ENCODE peak calls at places on chromosomes 16 and 17, in seven cellular contexts. Y is endothelial cell; G is amniotic epithelial cell; D is lung microvascular endothelial cell; E is EH; M is activated CD4-positive, alpha-beta T cell treated with anti-CD3 and anti-CD28 coated beads for 48 hours; X is GM03348. Q is an unnamed sample.

GRCh38 chr17:48052956-48053757 is 5.0 kb downstream of the NFE2L1 start:
- DNase-seq in D (peak; percentile 96), G (peak; percentile 80), Y (no peak), M (no peak), X (no peak), E (peak; percentile 61), Q (peak; percentile 92)

GRCh38 chr16:88337538-88337937 is 45.2 kb upstream of the ZNF469 start:
- DNase-seq in X (no peak), G (no peak), E (no peak), M (no peak), D (no peak), Y (no peak), Q (no peak)

GRCh38 chr16:17944345-17944744 is 392.2 kb downstream of the NPIPA8 start:
- DNase-seq in X (no peak), Y (no peak), E (no peak), M (no peak), D (no peak), G (no peak), Q (no peak)

GRCh38 chr16:77499373-77500285 is 64.8 kb upstream of the ADAMTS18 start:
- DNase-seq in X (peak; percentile 51), Y (no peak), E (peak; percentile 26), M (no peak), D (peak; percentile 94), G (peak; percentile 54), Q (no peak)

GRCh38 chr17:3558603-3559269 is 1.1 kb upstream of the TRPV3 start:
- DNase-seq in M (peak; percentile 75), X (no peak), E (peak; percentile 14), D (peak; percentile 14), G (peak; percentile 14), Y (no peak), Q (no peak)

GRCh38 chr16:75026892-75027391 is 28.1 kb downstream of the ZNRF1 start:
- DNase-seq in M (no peak), G (peak; percentile 36), D (no peak), Y (no peak), X (no peak), E (peak; percentile 28), Q (no peak)

GRCh38 chr17:5526821-5527598 is 40.6 kb downstream of the MIS12 start:
- DNase-seq in E (peak; percentile 99), X (peak; percentile 95), M (peak; percentile 84), G (peak; percentile 98), D (peak; percentile 97), Y (peak; percentile 27), Q (peak; percentile 78)

GRCh38 chr17:43597624-43598358 is 51.7 kb upstream of the ETV4 start:
- DNase-seq in G (no peak), Y (no peak), E (no peak), M (no peak), X (no peak), D (no peak), Q (no peak)

GRCh38 chr16:24858219-24859041 is 12.7 kb downstream of the SLC5A11 start:
- DNase-seq in M (peak; percentile 67), E (peak; percentile 76), X (peak; percentile 70), G (peak; percentile 63), Y (peak; percentile 81), D (peak; percentile 72), Q (peak; percentile 16)

GRCh38 chr17:78219396-78220150 is 5.5 kb downstream of the BIRC5 start:
- DNase-seq in Y (no peak), D (no peak), G (no peak), M (no peak), X (no peak), E (no peak), Q (no peak)

GRCh38 chr16:72961115-72961832 is 86.7 kb downstream of the ZFHX3 start:
- DNase-seq in G (peak; percentile 19), M (no peak), X (peak; percentile 41), D (peak; percentile 22), E (peak; percentile 17), Y (no peak), Q (peak; percentile 98)

GRCh38 chr17:16877102-16877501 is 94.8 kb downstream of the TNFRSF13B start:
- DNase-seq in D (no peak), X (no peak), E (peak; percentile 20), Y (no peak), G (peak; percentile 14), M (no peak), Q (no peak)

GRCh38 chr17:16942141-16943031 is 29.5 kb downstream of the TNFRSF13B start:
- DNase-seq in X (no peak), D (no peak), G (no peak), E (no peak), Y (no peak), M (no peak), Q (no peak)

GRCh38 chr17:33964344-33964979 is 290.6 kb upstream of the CCL2 start:
- DNase-seq in G (no peak), D (no peak), X (no peak), Y (no peak), M (peak; percentile 5), E (no peak), Q (no peak)

GRCh38 chr17:79185671-79186070 is 111.0 kb downstream of the ENGASE start:
- DNase-seq in X (no peak), E (no peak), G (no peak), Y (no peak), M (no peak), D (no peak), Q (no peak)

GRCh38 chr16:64196444-64196843 is 925.4 kb downstream of the CDH11 start:
- DNase-seq in Y (no peak), E (peak; percentile 77), G (peak; percentile 88), D (no peak), X (peak; percentile 8), M (no peak), Q (no peak)

GRCh38 chr16:67993207-67994036 is 5.9 kb downstream of the DPEP2 start:
- DNase-seq in M (peak; percentile 90), X (peak; percentile 95), Y (peak; percentile 78), E (peak; percentile 76), D (peak; percentile 80), G (peak; percentile 21), Q (peak; percentile 83)

GRCh38 chr16:4257646-4258556 is 14.9 kb downstream of the TFAP4 start:
- DNase-seq in G (peak; percentile 26), D (no peak), E (peak; percentile 58), X (no peak), M (no peak), Y (no peak), Q (no peak)

GRCh38 chr17:50719924-50720805 is 762 bp downstream of the LUC7L3 start:
- DNase-seq in Y (no peak), M (no peak), D (peak; percentile 9), G (no peak), X (no peak), E (no peak), Q (no peak)

GRCh38 chr17:75769536-75769935 is 4.5 kb upstream of the GALK1 start:
- DNase-seq in E (no peak), Y (no peak), M (no peak), G (no peak), X (no peak), D (no peak), Q (peak; percentile 59)

GRCh38 chr16:62208934-62209333 is 172.7 kb upstream of the CDH8 start:
- DNase-seq in G (no peak), E (no peak), D (no peak), M (no peak), X (no peak), Y (no peak), Q (no peak)

GRCh38 chr17:82231562-82232321 is 2.9 kb downstream of the SLC16A3 start:
- DNase-seq in D (no peak), M (no peak), G (peak; percentile 87), Y (peak; percentile 70), E (peak; percentile 79), X (no peak), Q (peak; percentile 30)

GRCh38 chr16:35195173-35195863 is 1735.9 kb downstream of the TP53TG3F start:
- DNase-seq in E (no peak), Y (no peak), G (no peak), M (no peak), X (no peak), D (no peak), Q (no peak)

GRCh38 chr17:44094701-44095387 is 24.3 kb downstream of the G6PC3 start:
- DNase-seq in G (no peak), D (no peak), Y (no peak), M (no peak), E (no peak), X (no peak), Q (no peak)

GRCh38 chr16:67533024-67533560 is 4.5 kb downstream of the RIPOR1 start:
- DNase-seq in Y (no peak), M (no peak), E (no peak), G (no peak), D (no peak), X (no peak), Q (no peak)

GRCh38 chr16:75745242-75745641 is 19.0 kb upstream of the CPHXL start:
- DNase-seq in M (no peak), D (no peak), X (no peak), Y (no peak), E (no peak), G (no peak), Q (no peak)

GRCh38 chr17:47702391-47702995 is 8.5 kb downstream of the TBKBP1 start:
- DNase-seq in M (no peak), G (no peak), Y (no peak), X (no peak), E (no peak), D (no peak), Q (no peak)

GRCh38 chr16:12646490-12647274 is 157.0 kb downstream of the CPPED1 start:
- DNase-seq in G (no peak), D (peak; percentile 31), E (peak; percentile 63), X (peak; percentile 21), M (peak; percentile 42), Y (no peak), Q (no peak)

GRCh38 chr17:42201155-42201772 is 7.0 kb upstream of the GHDC start:
- DNase-seq in X (no peak), M (no peak), D (no peak), Y (no peak), G (no peak), E (no peak), Q (no peak)